ENCODE peak calls at places on chromosomes 7 and 10, in ten cellular contexts. C is adrenal gland, B is suprapubic skin, H is heart left ventricle, G is IMR-90, P is stomach, U is transverse colon, S is breast epithelium, L is uterus, Z is ovary. J is an unnamed sample.

GRCh38 chr7:96069361-96069760 is 252.5 kb downstream of the SLC25A13 start:
- DNase-seq in C (no peak), B (no peak), H (no peak), G (no peak), P (no peak), U (no peak), S (no peak), L (no peak), Z (no peak), J (no peak)

GRCh38 chr10:48658243-48658888 is 26.3 kb upstream of the WDFY4 start:
- DNase-seq in C (peak; percentile 57), B (peak; percentile 80), H (peak; percentile 74), G (peak; percentile 58), P (peak; percentile 81), U (peak; percentile 80), S (peak; percentile 76), L (peak; percentile 56), Z (peak; percentile 74), J (peak; percentile 79)

GRCh38 chr7:69428089-69428488 is 170.2 kb upstream of the AUTS2 start:
- DNase-seq in C (no peak), B (no peak), H (no peak), G (no peak), P (no peak), U (no peak), S (no peak), L (no peak), Z (no peak), J (no peak)

GRCh38 chr10:24007359-24007758 is 201.6 kb upstream of the KIAA1217 start:
- DNase-seq in C (no peak), B (no peak), H (no peak), G (no peak), P (no peak), U (no peak), S (no peak), L (no peak), Z (no peak), J (no peak)

GRCh38 chr10:108454793-108455192 is 1290.3 kb upstream of the SORCS1 start:
- DNase-seq in C (no peak), B (no peak), H (no peak), G (no peak), P (no peak), U (no peak), S (no peak), L (no peak), Z (no peak), J (no peak)

GRCh38 chr10:114881916-114882315 is 56.1 kb upstream of the TRUB1 start:
- DNase-seq in C (peak; percentile 36), B (no peak), H (no peak), G (no peak), P (no peak), U (no peak), S (no peak), L (no peak), Z (no peak), J (no peak)

GRCh38 chr7:151008511-151009323 is 15.6 kb downstream of the ATG9B start:
- DNase-seq in C (peak; percentile 64), B (no peak), H (peak; percentile 74), G (no peak), P (no peak), U (peak; percentile 68), S (no peak), L (peak; percentile 76), Z (peak; percentile 91), J (peak; percentile 58)

GRCh38 chr7:127598318-127598717 is 4.8 kb downstream of the FSCN3 start:
- DNase-seq in C (no peak), B (no peak), H (no peak), G (no peak), P (no peak), U (no peak), S (no peak), L (no peak), Z (no peak), J (no peak)

GRCh38 chr7:143256325-143256724 is 6.9 kb upstream of the GSTK1 start:
- DNase-seq in C (no peak), B (no peak), H (no peak), G (no peak), P (no peak), U (no peak), S (no peak), L (no peak), Z (no peak), J (no peak)

GRCh38 chr10:110137142-110137545 is 70.3 kb upstream of the MXI1 start:
- DNase-seq in C (no peak), B (no peak), H (no peak), G (peak; percentile 78), P (no peak), U (no peak), S (no peak), L (no peak), Z (no peak), J (no peak)

GRCh38 chr7:128112781-128113221 is 81.6 kb upstream of the LRRC4 start:
- DNase-seq in C (no peak), B (no peak), H (no peak), G (no peak), P (no peak), U (peak; percentile 16), S (peak; percentile 1), L (no peak), Z (no peak), J (no peak)

GRCh38 chr7:108529341-108529740 is 3.4 kb upstream of the PNPLA8 start:
- DNase-seq in C (no peak), B (no peak), H (no peak), G (no peak), P (peak; percentile 48), U (no peak), S (no peak), L (no peak), Z (no peak), J (no peak)

GRCh38 chr7:108525985-108526767 is at the start of gene PNPLA8:
- DNase-seq in C (peak; percentile 100), B (peak; percentile 100), H (peak; percentile 100), G (peak; percentile 99), P (peak; percentile 100), U (peak; percentile 100), S (peak; percentile 100), L (peak; percentile 100), Z (peak; percentile 100), J (peak; percentile 100)

GRCh38 chr7:108525327-108525984 is 479 bp downstream of the PNPLA8 start:
- DNase-seq in C (peak; percentile 66), B (no peak), H (peak; percentile 88), G (peak; percentile 82), P (no peak), U (no peak), S (no peak), L (no peak), Z (no peak), J (peak; percentile 85)

GRCh38 chr7:108526768-108527017 is 758 bp upstream of the PNPLA8 start:
- DNase-seq in C (no peak), B (no peak), H (no peak), G (no peak), P (no peak), U (no peak), S (no peak), L (no peak), Z (no peak), J (no peak)

DNA sequence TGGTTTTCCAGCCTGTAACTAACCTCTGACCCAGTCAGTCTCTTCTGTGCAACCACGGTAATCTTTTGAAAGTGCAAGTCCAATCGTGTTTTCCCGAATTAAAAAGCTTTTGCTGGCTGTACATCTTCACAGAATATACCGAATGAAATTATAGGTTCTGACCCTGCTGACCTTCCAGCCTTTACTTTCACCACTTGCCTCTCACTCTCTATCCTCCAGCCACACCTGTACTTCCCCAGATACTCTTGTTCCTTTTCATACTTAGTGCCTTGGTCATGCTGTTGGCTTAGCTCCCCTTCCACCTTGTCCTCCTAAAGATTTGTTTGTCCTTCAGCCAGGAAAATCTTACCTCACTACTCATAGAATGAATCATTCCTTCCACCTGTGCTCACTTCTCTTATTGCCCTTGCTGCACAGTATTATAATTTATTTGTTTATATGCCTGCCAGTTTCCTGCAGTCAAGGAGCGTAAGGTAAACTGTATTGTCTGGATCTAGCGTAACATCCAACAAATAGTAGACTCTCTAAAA is 2.3 kb upstream of the PNPLA8 start:
- DNase-seq in C (no peak), B (no peak), H (no peak), G (no peak), P (no peak), U (peak; percentile 24), S (no peak), L (no peak), Z (no peak), J (no peak)
- TF ChIP-seq POLR2A in C (no peak), B (no peak), H (no peak), G (no peak), P (no peak), U (no peak), S (no peak), L (no peak), Z (no peak), J (no peak)

GRCh38 chr10:89954787-89955566 is 253.6 kb downstream of the KIF20B start:
- DNase-seq in C (no peak), B (no peak), H (no peak), G (no peak), P (no peak), U (no peak), S (no peak), L (no peak), Z (no peak), J (no peak)
- TF ChIP-seq CTCF in C (peak; percentile 46), B (no peak), H (no peak), G (peak; percentile 38), P (no peak), U (peak; percentile 25), S (no peak), L (no peak), Z (no peak), J (peak; percentile 36)

GRCh38 chr7:43616977-43617376 is 34.1 kb downstream of the STK17A start:
- DNase-seq in C (no peak), B (no peak), H (no peak), G (no peak), P (no peak), U (no peak), S (no peak), L (no peak), Z (no peak), J (no peak)
- H3K36me3 ChIP-seq in C (peaks cover 4% of the 10 kb centered on the region), B (peaks cover 13% of the 10 kb centered on the region), H (peaks cover 71% of the 10 kb centered on the region), G (peaks cover 37% of the 10 kb centered on the region), P (peaks cover 25% of the 10 kb centered on the region), U (no peaks in the 10 kb centered on the region), S (no peaks in the 10 kb centered on the region), L (no peaks in the 10 kb centered on the region), Z (no peaks in the 10 kb centered on the region), J (no peaks in the 10 kb centered on the region)

DNA sequence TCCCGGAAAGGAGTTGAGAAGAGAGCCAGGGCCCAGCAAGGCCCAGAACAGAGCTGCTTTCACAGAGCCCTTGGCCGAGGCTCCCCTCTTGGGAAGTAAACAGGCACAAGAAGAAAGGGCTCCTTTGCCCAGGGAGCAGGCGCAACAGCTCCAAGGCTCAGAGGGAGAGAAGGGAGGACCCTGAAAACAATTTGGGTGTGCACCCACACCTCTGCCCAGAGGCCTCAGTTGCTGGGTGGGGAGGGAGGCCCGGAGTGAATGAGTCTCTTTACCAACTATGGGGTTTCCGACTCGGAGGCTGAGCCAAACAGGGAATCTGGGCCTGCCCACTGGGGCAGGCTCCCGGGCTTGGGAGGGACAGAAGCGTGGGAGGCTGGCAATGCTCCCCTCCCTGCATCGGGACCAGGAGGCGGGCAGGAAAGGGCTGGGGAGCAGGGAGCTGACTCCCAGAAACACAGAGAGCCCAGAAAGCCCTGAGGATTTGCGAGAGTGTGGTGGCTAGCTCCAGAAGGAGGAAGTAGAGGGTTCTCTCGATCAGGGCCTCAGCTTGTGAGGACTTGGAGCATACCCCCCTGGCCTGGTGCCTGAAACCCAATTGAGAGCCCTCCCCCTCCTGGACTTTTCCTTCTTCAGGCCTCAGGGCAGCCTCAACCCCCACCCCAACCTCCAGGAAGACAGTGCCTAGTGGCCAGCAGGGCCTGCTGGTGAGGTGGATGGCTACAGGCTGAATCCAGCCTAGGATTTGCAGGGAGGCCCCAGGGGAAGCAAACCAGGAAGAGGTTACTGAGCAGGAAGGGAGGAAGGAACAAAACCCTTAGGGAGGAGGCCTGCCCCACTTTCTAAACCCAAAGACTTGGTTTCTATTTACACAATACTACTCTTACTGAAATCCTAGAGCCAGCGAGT is 6.2 kb downstream of the C10orf105 start:
- DNase-seq in C (peak; percentile 62), B (peak; percentile 95), H (peak; percentile 84), G (peak; percentile 80), P (peak; percentile 65), U (peak; percentile 69), S (peak; percentile 73), L (peak; percentile 94), Z (peak; percentile 94), J (peak; percentile 48)
- TF ChIP-seq POLR2A in C (no peak), B (no peak), H (no peak), G (no peak), P (no peak), U (no peak), S (no peak), L (peak; percentile 25), Z (no peak), J (no peak)

J was measured in thyroid gland.